ENCODE peak calls at places on chromosomes 16 and 17, in seven cellular contexts. Z is activated effector memory CD4-positive, alpha-beta T cell treated with Interleukin-2 at 50 U/mL for 16 hours; K is activated CD4-positive, alpha-beta T cell treated with anti-CD3 and anti-CD28 coated beads, Interleukin-2, amount 10 ng/mL, durations not matched to agents 7 days and 5 days; G is nucleus accumbens; D is stomach; Y is HCEC 1CT; W is NCI-H1105. J is an unnamed sample.
A peak's percentile ranks its signal among the peaks of the same experiment; 100 is the strongest.

GRCh38 chr16:11586856-11587642 is at the start of gene LITAF:
- DNase-seq in Z (peak; percentile 47), W (peak; percentile 53), K (peak; percentile 57), G (peak; percentile 44), D (peak; percentile 78), Y (peak; percentile 36), J (peak; percentile 92)

GRCh38 chr17:29089601-29090044 is 46.7 kb downstream of the PIPOX start:
- DNase-seq in D (no peak), G (peak; percentile 80), K (no peak), W (no peak), Y (no peak), Z (no peak), J (no peak)

GRCh38 chr16:58235663-58236062 is 37.8 kb upstream of the CSNK2A2 start:
- DNase-seq in W (no peak), G (no peak), Y (no peak), D (no peak), K (no peak), Z (no peak), J (no peak)

GRCh38 chr16:87076950-87077749 is 240.0 kb downstream of the C16orf95 start:
- DNase-seq in G (no peak), K (peak; percentile 48), Z (no peak), Y (peak; percentile 54), D (peak; percentile 69), W (no peak), J (peak; percentile 88)

GRCh38 chr17:34841467-34841866 is 119.8 kb downstream of the CCT6B start:
- DNase-seq in W (no peak), K (no peak), D (no peak), Y (no peak), G (no peak), Z (no peak), J (peak; percentile 57)

GRCh38 chr17:71110326-71110725 is 941.0 kb downstream of the KCNJ2 start:
- DNase-seq in G (no peak), K (no peak), D (no peak), W (no peak), Z (no peak), Y (peak; percentile 15), J (no peak)

GRCh38 chr16:10895053-10895946 is 18.3 kb downstream of the CIITA start:
- DNase-seq in K (peak; percentile 58), Y (peak; percentile 11), D (no peak), W (no peak), G (no peak), Z (peak; percentile 8), J (peak; percentile 91)

GRCh38 chr16:67915831-67916723 is 15.6 kb downstream of the CTRL start:
- DNase-seq in G (no peak), Y (no peak), D (peak; percentile 81), Z (no peak), W (no peak), K (no peak), J (no peak)

GRCh38 chr16:56337858-56338325 is 87.5 kb downstream of the AMFR start:
- DNase-seq in G (no peak), D (no peak), K (no peak), W (no peak), Y (no peak), Z (no peak), J (no peak)

GRCh38 chr16:77780378-77780837 is 8.0 kb upstream of the VAT1L start:
- DNase-seq in Z (no peak), W (no peak), Y (peak; percentile 93), G (no peak), D (no peak), K (no peak), J (no peak)

GRCh38 chr17:39722965-39723848 is 7.1 kb downstream of the MIEN1 start:
- DNase-seq in D (no peak), G (no peak), Z (no peak), K (no peak), Y (no peak), W (no peak), J (peak; percentile 93)

GRCh38 chr17:4852504-4853075 is 19.4 kb downstream of the MINK1 start:
- DNase-seq in G (no peak), K (no peak), Z (no peak), W (no peak), D (no peak), Y (peak; percentile 42), J (no peak)

GRCh38 chr16:67252806-67253497 is 4.2 kb downstream of the SLC9A5 start:
- DNase-seq in D (no peak), W (no peak), G (no peak), K (no peak), Y (no peak), Z (no peak), J (no peak)

GRCh38 chr16:89094252-89094901 is 725 bp downstream of the ACSF3 start:
- DNase-seq in D (no peak), K (peak; percentile 28), Y (no peak), Z (no peak), G (no peak), W (no peak), J (peak; percentile 74)

GRCh38 chr16:8808009-8808408 is 10.4 kb downstream of the PMM2 start:
- DNase-seq in Z (no peak), W (no peak), D (no peak), G (no peak), Y (no peak), K (no peak), J (no peak)

GRCh38 chr17:50055426-50056216 is at the start of gene ITGA3:
- DNase-seq in Y (peak; percentile 86), D (peak; percentile 89), G (peak; percentile 82), Z (peak; percentile 60), K (peak; percentile 62), W (peak; percentile 84), J (peak; percentile 95)

GRCh38 chr16:85327731-85328664 is 215.7 kb upstream of the CIBAR2 start:
- DNase-seq in D (no peak), G (peak; percentile 47), Z (no peak), K (no peak), W (peak; percentile 21), Y (no peak), J (peak; percentile 94)

GRCh38 chr17:67982034-67982640 is 14.1 kb downstream of the C17orf58 start:
- DNase-seq in Z (no peak), K (no peak), Y (no peak), W (no peak), D (no peak), G (no peak), J (no peak)

GRCh38 chr16:84177740-84178070 is 9.2 kb downstream of the TAF1C start:
- DNase-seq in W (no peak), Y (peak; percentile 32), Z (no peak), D (no peak), G (no peak), K (no peak), J (no peak)

GRCh38 chr16:84022641-84023040 is 20.0 kb downstream of the SLC38A8 start:
- DNase-seq in G (no peak), D (no peak), W (no peak), Y (no peak), K (no peak), Z (no peak), J (peak; percentile 45)

GRCh38 chr17:31318298-31319190 is 2.9 kb downstream of the EVI2A start:
- DNase-seq in W (peak; percentile 27), D (peak; percentile 35), G (peak; percentile 72), Z (peak; percentile 51), Y (peak; percentile 74), K (peak; percentile 61), J (no peak)

GRCh38 chr17:32664936-32665583 is 178.3 kb downstream of the CDK5R1 start:
- DNase-seq in W (no peak), D (no peak), Y (no peak), K (no peak), Z (no peak), G (no peak), J (no peak)

GRCh38 chr16:15996432-15997109 is 47.2 kb downstream of the ABCC1 start:
- DNase-seq in D (peak; percentile 34), Z (no peak), G (no peak), W (no peak), K (no peak), Y (peak; percentile 97), J (peak; percentile 8)